ENCODE peak calls at places on chromosomes 16 and 17, in five cellular contexts. T is transverse colon, B is sciatic nerve, N is astrocyte of the spinal cord, E is GOT3. D is an unnamed sample.

GRCh38 chr17:79085921-79086551 is 11.4 kb downstream of the ENGASE start:
- DNase-seq in N (no peak), B (no peak), T (no peak), E (no peak), D (no peak)

GRCh38 chr17:42908872-42909700 is 8.5 kb downstream of the G6PC1 start:
- DNase-seq in N (no peak), T (no peak), E (no peak), B (no peak), D (peak; percentile 13)

GRCh38 chr17:76515291-76515949 is 14.2 kb upstream of the RHBDF2 start:
- DNase-seq in T (peak; percentile 72), E (peak; percentile 59), N (peak; percentile 79), B (peak; percentile 79), D (peak; percentile 80)

GRCh38 chr16:82748026-82748425 is 121.3 kb downstream of the CDH13 start:
- DNase-seq in E (no peak), T (no peak), N (peak; percentile 81), B (no peak), D (peak; percentile 87)

GRCh38 chr16:69187387-69187890 is 475 bp downstream of the SNTB2 start:
- DNase-seq in N (no peak), E (no peak), B (peak; percentile 70), T (peak; percentile 62), D (peak; percentile 74)

GRCh38 chr17:56536766-56537165 is 56.7 kb upstream of the NOG start:
- DNase-seq in T (no peak), B (no peak), N (no peak), E (no peak), D (no peak)

GRCh38 chr16:9068886-9069285 is 22.6 kb upstream of the HAPSTR1 start:
- DNase-seq in B (no peak), E (no peak), T (no peak), N (peak; percentile 52), D (no peak)

GRCh38 chr16:72110662-72111615 is 17.3 kb downstream of the DHX38 start:
- DNase-seq in B (no peak), N (no peak), E (no peak), T (no peak), D (no peak)

GRCh38 chr17:47997595-47997994 is 26.7 kb downstream of the CDK5RAP3 start:
- DNase-seq in N (no peak), B (no peak), T (no peak), E (no peak), D (no peak)

GRCh38 chr17:71869293-71869692 is 251.5 kb upstream of the SOX9 start:
- DNase-seq in B (no peak), E (no peak), N (no peak), T (no peak), D (no peak)

GRCh38 chr16:78199325-78200022 is 100.0 kb downstream of the WWOX start:
- DNase-seq in T (peak; percentile 21), N (no peak), E (no peak), B (no peak), D (no peak)

GRCh38 chr16:58024673-58025350 is 742 bp upstream of the MMP15 start:
- DNase-seq in N (no peak), T (peak; percentile 91), B (no peak), E (no peak), D (no peak)

GRCh38 chr17:67689534-67690177 is 28.1 kb upstream of the NOL11 start:
- DNase-seq in N (peak; percentile 74), B (no peak), E (no peak), T (peak; percentile 27), D (peak; percentile 73)

GRCh38 chr17:78448356-78448993 is 70.0 kb downstream of the PGS1 start:
- DNase-seq in E (no peak), B (no peak), T (no peak), N (no peak), D (no peak)

GRCh38 chr16:23510154-23510914 is at the start of gene GGA2:
- DNase-seq in B (peak; percentile 92), E (peak; percentile 48), T (peak; percentile 88), N (peak; percentile 68), D (peak; percentile 92)

GRCh38 chr16:2194852-2195315 is 1.5 kb downstream of the CASKIN1 start:
- DNase-seq in T (peak; percentile 67), B (no peak), E (no peak), N (peak; percentile 22), D (peak; percentile 66)

D was measured in astrocyte of the hippocampus.